ENCODE peak calls at places on chromosomes 3 and 15, in four cellular contexts. B is Daoy, A is A172, X is GM23338. G is an unnamed sample.
A peak's percentile ranks its signal among the peaks of the same experiment; 100 is the strongest.

GRCh38 chr3:197224034-197224444 is 74.4 kb downstream of the DLG1 start:
- DNase-seq in B (peak; percentile 26), X (peak; percentile 70), A (peak; percentile 51), G (peak; percentile 66)

GRCh38 chr3:15476378-15476777 is 45.1 kb downstream of the COLQ start:
- DNase-seq in B (no peak), A (peak; percentile 13), X (no peak), G (no peak)

GRCh38 chr15:69994429-69995201 is 103.1 kb downstream of the TLE3 start:
- DNase-seq in B (no peak), A (no peak), X (no peak), G (no peak)

GRCh38 chr3:133699903-133700302 is 38.2 kb upstream of the TOPBP1 start:
- DNase-seq in B (no peak), A (no peak), X (no peak), G (no peak)

GRCh38 chr3:126573492-126574117 is 14.9 kb upstream of the C3orf22 start:
- DNase-seq in B (no peak), X (no peak), A (no peak), G (peak; percentile 55)

GRCh38 chr15:64245405-64245804 is 82.6 kb upstream of the PPIB start:
- DNase-seq in X (no peak), B (no peak), A (no peak), G (no peak)

GRCh38 chr15:62391565-62392262 is 226.6 kb upstream of the C2CD4B start:
- DNase-seq in A (peak; percentile 11), B (peak; percentile 60), X (peak; percentile 63), G (no peak)

GRCh38 chr3:42803800-42804112 is 534 bp downstream of the HIGD1A start:
- DNase-seq in B (peak; percentile 30), A (peak; percentile 35), X (peak; percentile 51), G (no peak)

GRCh38 chr15:59339252-59339672 is 33.4 kb downstream of the MYO1E start:
- DNase-seq in A (no peak), B (no peak), X (no peak), G (no peak)

GRCh38 chr3:46566040-46566631 is at the start of gene LRRC2:
- DNase-seq in A (no peak), B (peak; percentile 44), X (peak; percentile 72), G (peak; percentile 56)

GRCh38 chr3:121660356-121661171 is at the start of gene HCLS1:
- DNase-seq in A (no peak), X (peak; percentile 12), B (no peak), G (no peak)

GRCh38 chr3:10281951-10282350 is 10.8 kb downstream of the GHRL start:
- DNase-seq in A (no peak), B (no peak), X (no peak), G (peak; percentile 20)

GRCh38 chr3:185930393-185931107 is 7.3 kb downstream of the TRA2B start:
- DNase-seq in X (no peak), B (peak; percentile 18), A (no peak), G (no peak)

GRCh38 chr3:52268036-52268435 is 10.4 kb downstream of the WDR82 start:
- DNase-seq in A (no peak), B (no peak), X (no peak), G (no peak)

GRCh38 chr3:71051259-71051595 is 532.3 kb downstream of the FOXP1 start:
- DNase-seq in A (no peak), X (no peak), B (no peak), G (no peak)

GRCh38 chr3:124597273-124597672 is 133.0 kb upstream of the UMPS start:
- DNase-seq in X (no peak), B (no peak), A (no peak), G (no peak)

GRCh38 chr3:194323785-194324735 is 27.1 kb downstream of the CPN2 start:
- DNase-seq in X (peak; percentile 31), A (peak; percentile 90), B (peak; percentile 40), G (no peak)

GRCh38 chr15:96344120-96344705 is 13.7 kb downstream of the NR2F2 start:
- DNase-seq in X (peak; percentile 32), A (no peak), B (no peak), G (no peak)

G was measured in COLO829.